ENCODE peak calls at places on chromosome 19, in six cellular contexts. One of them, this sample, is unnamed.

GRCh38 chr19:45681391-45682015 is 10.2 kb downstream of the SNRPD2 start:
- DNase-seq in choroid plexus epithelial cell: peak
- DNase-seq in HT1080: peak
- DNase-seq in stimulated activated CD4-positive, alpha-beta T cell treated with anti-CD3 and anti-CD28 coated beads, Interleukin-4, amount 100 ng/mL, for 4 hours: peak
- DNase-seq in central memory CD4-positive, alpha-beta T cell: peak
- DNase-seq in T-helper 2 cell treated with Interferon-gamma antibody and Interleukin-4, amounts not matched to agents 5 μg/mL and 100 μg/mL, for 36 hours: peak
- DNase-seq in this sample: peak

GRCh38 chr19:54465367-54466109 is 2.0 kb upstream of the LENG9 start:
- DNase-seq in choroid plexus epithelial cell: no peak
- DNase-seq in HT1080: no peak
- DNase-seq in stimulated activated CD4-positive, alpha-beta T cell treated with anti-CD3 and anti-CD28 coated beads, Interleukin-4, amount 100 ng/mL, for 4 hours: no peak
- DNase-seq in central memory CD4-positive, alpha-beta T cell: no peak
- DNase-seq in T-helper 2 cell treated with Interferon-gamma antibody and Interleukin-4, amounts not matched to agents 5 μg/mL and 100 μg/mL, for 36 hours: no peak
- DNase-seq in this sample: no peak

GRCh38 chr19:42563352-42564210 is 31.1 kb downstream of the CEACAM8 start:
- DNase-seq in choroid plexus epithelial cell: peak
- DNase-seq in HT1080: no peak
- DNase-seq in stimulated activated CD4-positive, alpha-beta T cell treated with anti-CD3 and anti-CD28 coated beads, Interleukin-4, amount 100 ng/mL, for 4 hours: no peak
- DNase-seq in central memory CD4-positive, alpha-beta T cell: no peak
- DNase-seq in T-helper 2 cell treated with Interferon-gamma antibody and Interleukin-4, amounts not matched to agents 5 μg/mL and 100 μg/mL, for 36 hours: no peak
- DNase-seq in this sample: peak

GRCh38 chr19:17311455-17312248 is 2.3 kb downstream of the DDA1 start:
- DNase-seq in choroid plexus epithelial cell: peak
- DNase-seq in HT1080: peak
- DNase-seq in stimulated activated CD4-positive, alpha-beta T cell treated with anti-CD3 and anti-CD28 coated beads, Interleukin-4, amount 100 ng/mL, for 4 hours: no peak
- DNase-seq in central memory CD4-positive, alpha-beta T cell: no peak
- DNase-seq in T-helper 2 cell treated with Interferon-gamma antibody and Interleukin-4, amounts not matched to agents 5 μg/mL and 100 μg/mL, for 36 hours: no peak
- DNase-seq in this sample: no peak

GRCh38 chr19:19207637-19208582 is 3.8 kb upstream of the NCAN start:
- DNase-seq in choroid plexus epithelial cell: no peak
- DNase-seq in HT1080: no peak
- DNase-seq in stimulated activated CD4-positive, alpha-beta T cell treated with anti-CD3 and anti-CD28 coated beads, Interleukin-4, amount 100 ng/mL, for 4 hours: no peak
- DNase-seq in central memory CD4-positive, alpha-beta T cell: no peak
- DNase-seq in T-helper 2 cell treated with Interferon-gamma antibody and Interleukin-4, amounts not matched to agents 5 μg/mL and 100 μg/mL, for 36 hours: no peak
- DNase-seq in this sample: no peak

GRCh38 chr19:12825259-12826131 is 8.9 kb downstream of the RTBDN start:
- DNase-seq in choroid plexus epithelial cell: no peak
- DNase-seq in HT1080: no peak
- DNase-seq in stimulated activated CD4-positive, alpha-beta T cell treated with anti-CD3 and anti-CD28 coated beads, Interleukin-4, amount 100 ng/mL, for 4 hours: no peak
- DNase-seq in central memory CD4-positive, alpha-beta T cell: no peak
- DNase-seq in T-helper 2 cell treated with Interferon-gamma antibody and Interleukin-4, amounts not matched to agents 5 μg/mL and 100 μg/mL, for 36 hours: peak
- DNase-seq in this sample: no peak

GRCh38 chr19:45790942-45791341 is 1.7 kb downstream of the DMWD start:
- DNase-seq in choroid plexus epithelial cell: no peak
- DNase-seq in HT1080: no peak
- DNase-seq in stimulated activated CD4-positive, alpha-beta T cell treated with anti-CD3 and anti-CD28 coated beads, Interleukin-4, amount 100 ng/mL, for 4 hours: no peak
- DNase-seq in central memory CD4-positive, alpha-beta T cell: peak
- DNase-seq in T-helper 2 cell treated with Interferon-gamma antibody and Interleukin-4, amounts not matched to agents 5 μg/mL and 100 μg/mL, for 36 hours: peak
- DNase-seq in this sample: peak

GRCh38 chr19:54552913-54553310 is 20.7 kb upstream of the LILRA2 start:
- DNase-seq in choroid plexus epithelial cell: no peak
- DNase-seq in HT1080: no peak
- DNase-seq in stimulated activated CD4-positive, alpha-beta T cell treated with anti-CD3 and anti-CD28 coated beads, Interleukin-4, amount 100 ng/mL, for 4 hours: no peak
- DNase-seq in central memory CD4-positive, alpha-beta T cell: no peak
- DNase-seq in T-helper 2 cell treated with Interferon-gamma antibody and Interleukin-4, amounts not matched to agents 5 μg/mL and 100 μg/mL, for 36 hours: no peak
- DNase-seq in this sample: no peak

GRCh38 chr19:44689290-44690130 is 9.4 kb upstream of the CEACAM16 start:
- DNase-seq in choroid plexus epithelial cell: peak
- DNase-seq in HT1080: peak
- DNase-seq in stimulated activated CD4-positive, alpha-beta T cell treated with anti-CD3 and anti-CD28 coated beads, Interleukin-4, amount 100 ng/mL, for 4 hours: peak
- DNase-seq in central memory CD4-positive, alpha-beta T cell: peak
- DNase-seq in T-helper 2 cell treated with Interferon-gamma antibody and Interleukin-4, amounts not matched to agents 5 μg/mL and 100 μg/mL, for 36 hours: peak
- DNase-seq in this sample: no peak

GRCh38 chr19:32691952-32692726 is 518 bp downstream of the NUDT19 start:
- DNase-seq in choroid plexus epithelial cell: peak
- DNase-seq in HT1080: peak
- DNase-seq in stimulated activated CD4-positive, alpha-beta T cell treated with anti-CD3 and anti-CD28 coated beads, Interleukin-4, amount 100 ng/mL, for 4 hours: peak
- DNase-seq in central memory CD4-positive, alpha-beta T cell: peak
- DNase-seq in T-helper 2 cell treated with Interferon-gamma antibody and Interleukin-4, amounts not matched to agents 5 μg/mL and 100 μg/mL, for 36 hours: peak
- DNase-seq in this sample: peak

GRCh38 chr19:33022472-33023116 is 42.1 kb downstream of the RHPN2 start:
- DNase-seq in choroid plexus epithelial cell: peak
- DNase-seq in HT1080: no peak
- DNase-seq in stimulated activated CD4-positive, alpha-beta T cell treated with anti-CD3 and anti-CD28 coated beads, Interleukin-4, amount 100 ng/mL, for 4 hours: no peak
- DNase-seq in central memory CD4-positive, alpha-beta T cell: no peak
- DNase-seq in T-helper 2 cell treated with Interferon-gamma antibody and Interleukin-4, amounts not matched to agents 5 μg/mL and 100 μg/mL, for 36 hours: no peak
- DNase-seq in this sample: no peak

GRCh38 chr19:41957838-41958366 is 1.2 kb downstream of the RABAC1 start:
- DNase-seq in choroid plexus epithelial cell: peak
- DNase-seq in HT1080: peak
- DNase-seq in stimulated activated CD4-positive, alpha-beta T cell treated with anti-CD3 and anti-CD28 coated beads, Interleukin-4, amount 100 ng/mL, for 4 hours: no peak
- DNase-seq in central memory CD4-positive, alpha-beta T cell: peak
- DNase-seq in T-helper 2 cell treated with Interferon-gamma antibody and Interleukin-4, amounts not matched to agents 5 μg/mL and 100 μg/mL, for 36 hours: no peak
- DNase-seq in this sample: peak

GRCh38 chr19:44749994-44750393 is 1.5 kb downstream of the BCL3 start:
- DNase-seq in choroid plexus epithelial cell: no peak
- DNase-seq in HT1080: no peak
- DNase-seq in stimulated activated CD4-positive, alpha-beta T cell treated with anti-CD3 and anti-CD28 coated beads, Interleukin-4, amount 100 ng/mL, for 4 hours: no peak
- DNase-seq in central memory CD4-positive, alpha-beta T cell: no peak
- DNase-seq in T-helper 2 cell treated with Interferon-gamma antibody and Interleukin-4, amounts not matched to agents 5 μg/mL and 100 μg/mL, for 36 hours: no peak
- DNase-seq in this sample: no peak

GRCh38 chr19:10502524-10503001 is 593 bp downstream of the KEAP1 start:
- DNase-seq in choroid plexus epithelial cell: peak
- DNase-seq in HT1080: peak
- DNase-seq in stimulated activated CD4-positive, alpha-beta T cell treated with anti-CD3 and anti-CD28 coated beads, Interleukin-4, amount 100 ng/mL, for 4 hours: peak
- DNase-seq in central memory CD4-positive, alpha-beta T cell: peak
- DNase-seq in T-helper 2 cell treated with Interferon-gamma antibody and Interleukin-4, amounts not matched to agents 5 μg/mL and 100 μg/mL, for 36 hours: peak
- DNase-seq in this sample: peak

GRCh38 chr19:8209965-8210659 is 942 bp downstream of the CERS4 start:
- DNase-seq in choroid plexus epithelial cell: peak
- DNase-seq in HT1080: no peak
- DNase-seq in stimulated activated CD4-positive, alpha-beta T cell treated with anti-CD3 and anti-CD28 coated beads, Interleukin-4, amount 100 ng/mL, for 4 hours: no peak
- DNase-seq in central memory CD4-positive, alpha-beta T cell: no peak
- DNase-seq in T-helper 2 cell treated with Interferon-gamma antibody and Interleukin-4, amounts not matched to agents 5 μg/mL and 100 μg/mL, for 36 hours: no peak
- DNase-seq in this sample: no peak

GRCh38 chr19:57719901-57720519 is 7.4 kb downstream of the ZNF671 start:
- DNase-seq in choroid plexus epithelial cell: no peak
- DNase-seq in HT1080: no peak
- DNase-seq in stimulated activated CD4-positive, alpha-beta T cell treated with anti-CD3 and anti-CD28 coated beads, Interleukin-4, amount 100 ng/mL, for 4 hours: no peak
- DNase-seq in central memory CD4-positive, alpha-beta T cell: no peak
- DNase-seq in T-helper 2 cell treated with Interferon-gamma antibody and Interleukin-4, amounts not matched to agents 5 μg/mL and 100 μg/mL, for 36 hours: no peak
- DNase-seq in this sample: no peak

GRCh38 chr19:3880471-3881271 is at the start of gene ATCAY:
- DNase-seq in choroid plexus epithelial cell: no peak
- DNase-seq in HT1080: no peak
- DNase-seq in stimulated activated CD4-positive, alpha-beta T cell treated with anti-CD3 and anti-CD28 coated beads, Interleukin-4, amount 100 ng/mL, for 4 hours: no peak
- DNase-seq in central memory CD4-positive, alpha-beta T cell: no peak
- DNase-seq in T-helper 2 cell treated with Interferon-gamma antibody and Interleukin-4, amounts not matched to agents 5 μg/mL and 100 μg/mL, for 36 hours: no peak
- DNase-seq in this sample: no peak

GRCh38 chr19:56671613-56671994 is at the start of gene ZNF835:
- DNase-seq in choroid plexus epithelial cell: peak
- DNase-seq in HT1080: peak
- DNase-seq in stimulated activated CD4-positive, alpha-beta T cell treated with anti-CD3 and anti-CD28 coated beads, Interleukin-4, amount 100 ng/mL, for 4 hours: peak
- DNase-seq in central memory CD4-positive, alpha-beta T cell: peak
- DNase-seq in T-helper 2 cell treated with Interferon-gamma antibody and Interleukin-4, amounts not matched to agents 5 μg/mL and 100 μg/mL, for 36 hours: peak
- DNase-seq in this sample: peak

GRCh38 chr19:38649305-38650179 is 2.1 kb downstream of the ACTN4 start:
- DNase-seq in choroid plexus epithelial cell: no peak
- DNase-seq in HT1080: peak
- DNase-seq in stimulated activated CD4-positive, alpha-beta T cell treated with anti-CD3 and anti-CD28 coated beads, Interleukin-4, amount 100 ng/mL, for 4 hours: no peak
- DNase-seq in central memory CD4-positive, alpha-beta T cell: no peak
- DNase-seq in T-helper 2 cell treated with Interferon-gamma antibody and Interleukin-4, amounts not matched to agents 5 μg/mL and 100 μg/mL, for 36 hours: no peak
- DNase-seq in this sample: no peak

GRCh38 chr19:5623397-5624153 is 692 bp downstream of the SAFB start:
- DNase-seq in choroid plexus epithelial cell: peak
- DNase-seq in HT1080: no peak
- DNase-seq in stimulated activated CD4-positive, alpha-beta T cell treated with anti-CD3 and anti-CD28 coated beads, Interleukin-4, amount 100 ng/mL, for 4 hours: peak
- DNase-seq in central memory CD4-positive, alpha-beta T cell: no peak
- DNase-seq in T-helper 2 cell treated with Interferon-gamma antibody and Interleukin-4, amounts not matched to agents 5 μg/mL and 100 μg/mL, for 36 hours: peak
- DNase-seq in this sample: no peak

GRCh38 chr19:3516675-3517207 is 10.6 kb downstream of the FZR1 start:
- DNase-seq in choroid plexus epithelial cell: no peak
- DNase-seq in HT1080: no peak
- DNase-seq in stimulated activated CD4-positive, alpha-beta T cell treated with anti-CD3 and anti-CD28 coated beads, Interleukin-4, amount 100 ng/mL, for 4 hours: no peak
- DNase-seq in central memory CD4-positive, alpha-beta T cell: peak
- DNase-seq in T-helper 2 cell treated with Interferon-gamma antibody and Interleukin-4, amounts not matched to agents 5 μg/mL and 100 μg/mL, for 36 hours: no peak
- DNase-seq in this sample: no peak

GRCh38 chr19:53978975-53979801 is 12.2 kb upstream of the CACNG6 start:
- DNase-seq in choroid plexus epithelial cell: no peak
- DNase-seq in HT1080: no peak
- DNase-seq in stimulated activated CD4-positive, alpha-beta T cell treated with anti-CD3 and anti-CD28 coated beads, Interleukin-4, amount 100 ng/mL, for 4 hours: no peak
- DNase-seq in central memory CD4-positive, alpha-beta T cell: no peak
- DNase-seq in T-helper 2 cell treated with Interferon-gamma antibody and Interleukin-4, amounts not matched to agents 5 μg/mL and 100 μg/mL, for 36 hours: no peak
- DNase-seq in this sample: no peak

GRCh38 chr19:16070366-16070990 is 5.8 kb upstream of the TPM4 start:
- DNase-seq in choroid plexus epithelial cell: no peak
- DNase-seq in HT1080: peak
- DNase-seq in stimulated activated CD4-positive, alpha-beta T cell treated with anti-CD3 and anti-CD28 coated beads, Interleukin-4, amount 100 ng/mL, for 4 hours: peak
- DNase-seq in central memory CD4-positive, alpha-beta T cell: peak
- DNase-seq in T-helper 2 cell treated with Interferon-gamma antibody and Interleukin-4, amounts not matched to agents 5 μg/mL and 100 μg/mL, for 36 hours: peak
- DNase-seq in this sample: peak

GRCh38 chr19:46840157-46840942 is 10.3 kb downstream of the AP2S1 start:
- DNase-seq in choroid plexus epithelial cell: peak
- DNase-seq in HT1080: peak
- DNase-seq in stimulated activated CD4-positive, alpha-beta T cell treated with anti-CD3 and anti-CD28 coated beads, Interleukin-4, amount 100 ng/mL, for 4 hours: peak
- DNase-seq in central memory CD4-positive, alpha-beta T cell: peak
- DNase-seq in T-helper 2 cell treated with Interferon-gamma antibody and Interleukin-4, amounts not matched to agents 5 μg/mL and 100 μg/mL, for 36 hours: peak
- DNase-seq in this sample: no peak

GRCh38 chr19:54481326-54481930 is 8.3 kb upstream of the CDC42EP5 start:
- DNase-seq in choroid plexus epithelial cell: peak
- DNase-seq in HT1080: no peak
- DNase-seq in stimulated activated CD4-positive, alpha-beta T cell treated with anti-CD3 and anti-CD28 coated beads, Interleukin-4, amount 100 ng/mL, for 4 hours: peak
- DNase-seq in central memory CD4-positive, alpha-beta T cell: peak
- DNase-seq in T-helper 2 cell treated with Interferon-gamma antibody and Interleukin-4, amounts not matched to agents 5 μg/mL and 100 μg/mL, for 36 hours: peak
- DNase-seq in this sample: peak

GRCh38 chr19:37855098-37855497 is 51.3 kb downstream of the WDR87 start:
- DNase-seq in choroid plexus epithelial cell: peak
- DNase-seq in HT1080: no peak
- DNase-seq in stimulated activated CD4-positive, alpha-beta T cell treated with anti-CD3 and anti-CD28 coated beads, Interleukin-4, amount 100 ng/mL, for 4 hours: peak
- DNase-seq in central memory CD4-positive, alpha-beta T cell: no peak
- DNase-seq in T-helper 2 cell treated with Interferon-gamma antibody and Interleukin-4, amounts not matched to agents 5 μg/mL and 100 μg/mL, for 36 hours: no peak
- DNase-seq in this sample: no peak

GRCh38 chr19:51094696-51095279 is 12.1 kb upstream of the KLK14 start:
- DNase-seq in choroid plexus epithelial cell: no peak
- DNase-seq in HT1080: no peak
- DNase-seq in stimulated activated CD4-positive, alpha-beta T cell treated with anti-CD3 and anti-CD28 coated beads, Interleukin-4, amount 100 ng/mL, for 4 hours: no peak
- DNase-seq in central memory CD4-positive, alpha-beta T cell: no peak
- DNase-seq in T-helper 2 cell treated with Interferon-gamma antibody and Interleukin-4, amounts not matched to agents 5 μg/mL and 100 μg/mL, for 36 hours: no peak
- DNase-seq in this sample: no peak

GRCh38 chr19:49554701-49555181 is 25.6 kb downstream of the NOSIP start:
- DNase-seq in choroid plexus epithelial cell: no peak
- DNase-seq in HT1080: no peak
- DNase-seq in stimulated activated CD4-positive, alpha-beta T cell treated with anti-CD3 and anti-CD28 coated beads, Interleukin-4, amount 100 ng/mL, for 4 hours: peak
- DNase-seq in central memory CD4-positive, alpha-beta T cell: peak
- DNase-seq in T-helper 2 cell treated with Interferon-gamma antibody and Interleukin-4, amounts not matched to agents 5 μg/mL and 100 μg/mL, for 36 hours: peak
- DNase-seq in this sample: no peak

GRCh38 chr19:7710616-7711015 is 8.7 kb upstream of the FCER2 start:
- DNase-seq in choroid plexus epithelial cell: no peak
- DNase-seq in HT1080: no peak
- DNase-seq in stimulated activated CD4-positive, alpha-beta T cell treated with anti-CD3 and anti-CD28 coated beads, Interleukin-4, amount 100 ng/mL, for 4 hours: no peak
- DNase-seq in central memory CD4-positive, alpha-beta T cell: no peak
- DNase-seq in T-helper 2 cell treated with Interferon-gamma antibody and Interleukin-4, amounts not matched to agents 5 μg/mL and 100 μg/mL, for 36 hours: no peak
- DNase-seq in this sample: no peak

GRCh38 chr19:3506384-3507340 is 551 bp downstream of the FZR1 start:
- DNase-seq in choroid plexus epithelial cell: peak
- DNase-seq in HT1080: no peak
- DNase-seq in stimulated activated CD4-positive, alpha-beta T cell treated with anti-CD3 and anti-CD28 coated beads, Interleukin-4, amount 100 ng/mL, for 4 hours: peak
- DNase-seq in central memory CD4-positive, alpha-beta T cell: peak
- DNase-seq in T-helper 2 cell treated with Interferon-gamma antibody and Interleukin-4, amounts not matched to agents 5 μg/mL and 100 μg/mL, for 36 hours: peak
- DNase-seq in this sample: no peak

GRCh38 chr19:31149306-31149975 is 199.8 kb downstream of the TSHZ3 start:
- DNase-seq in choroid plexus epithelial cell: no peak
- DNase-seq in HT1080: no peak
- DNase-seq in stimulated activated CD4-positive, alpha-beta T cell treated with anti-CD3 and anti-CD28 coated beads, Interleukin-4, amount 100 ng/mL, for 4 hours: no peak
- DNase-seq in central memory CD4-positive, alpha-beta T cell: no peak
- DNase-seq in T-helper 2 cell treated with Interferon-gamma antibody and Interleukin-4, amounts not matched to agents 5 μg/mL and 100 μg/mL, for 36 hours: no peak
- DNase-seq in this sample: no peak

GRCh38 chr19:10758978-10759377 is 41.1 kb downstream of the DNM2 start:
- DNase-seq in choroid plexus epithelial cell: no peak
- DNase-seq in HT1080: no peak
- DNase-seq in stimulated activated CD4-positive, alpha-beta T cell treated with anti-CD3 and anti-CD28 coated beads, Interleukin-4, amount 100 ng/mL, for 4 hours: no peak
- DNase-seq in central memory CD4-positive, alpha-beta T cell: no peak
- DNase-seq in T-helper 2 cell treated with Interferon-gamma antibody and Interleukin-4, amounts not matched to agents 5 μg/mL and 100 μg/mL, for 36 hours: no peak
- DNase-seq in this sample: no peak

GRCh38 chr19:13983213-13983889 is 22.8 kb downstream of the RFX1 start:
- DNase-seq in choroid plexus epithelial cell: no peak
- DNase-seq in HT1080: no peak
- DNase-seq in stimulated activated CD4-positive, alpha-beta T cell treated with anti-CD3 and anti-CD28 coated beads, Interleukin-4, amount 100 ng/mL, for 4 hours: peak
- DNase-seq in central memory CD4-positive, alpha-beta T cell: peak
- DNase-seq in T-helper 2 cell treated with Interferon-gamma antibody and Interleukin-4, amounts not matched to agents 5 μg/mL and 100 μg/mL, for 36 hours: no peak
- DNase-seq in this sample: no peak

GRCh38 chr19:55005684-55006488 is 32.2 kb downstream of the GP6 start:
- DNase-seq in choroid plexus epithelial cell: peak
- DNase-seq in HT1080: peak
- DNase-seq in stimulated activated CD4-positive, alpha-beta T cell treated with anti-CD3 and anti-CD28 coated beads, Interleukin-4, amount 100 ng/mL, for 4 hours: peak
- DNase-seq in central memory CD4-positive, alpha-beta T cell: peak
- DNase-seq in T-helper 2 cell treated with Interferon-gamma antibody and Interleukin-4, amounts not matched to agents 5 μg/mL and 100 μg/mL, for 36 hours: peak
- DNase-seq in this sample: peak

This sample was measured in GF-D8.